ENCODE peak calls at places on chromosomes 2 and 18, in six cellular contexts. Z, A, B, D, Q and G are unnamed samples.

GRCh38 chr2:217297096-217297495 is 437.2 kb upstream of the TNP1 start:
- DNase-seq in Z (no peak), A (no peak), B (no peak), D (no peak), Q (no peak), G (no peak)

GRCh38 chr18:78673516-78674321 is 305.9 kb upstream of the SALL3 start:
- DNase-seq in Z (no peak), A (no peak), B (no peak), D (no peak), Q (no peak), G (no peak)

GRCh38 chr18:9901377-9901776 is 12.4 kb upstream of the VAPA start:
- DNase-seq in Z (no peak), A (no peak), B (no peak), D (no peak), Q (peak; percentile 46), G (no peak)

GRCh38 chr2:109694190-109694589 is 80.0 kb downstream of the SOWAHC start:
- DNase-seq in Z (peak; percentile 54), A (no peak), B (peak; percentile 23), D (no peak), Q (peak; percentile 45), G (peak; percentile 78)

GRCh38 chr2:28716265-28716865 is 35.3 kb upstream of the PPP1CB start:
- DNase-seq in Z (peak; percentile 95), A (peak; percentile 98), B (peak; percentile 91), D (peak; percentile 72), Q (peak; percentile 93), G (no peak)

GRCh38 chr2:64462940-64463339 is 9.0 kb downstream of the LGALSL start:
- DNase-seq in Z (no peak), A (peak; percentile 22), B (no peak), D (no peak), Q (no peak), G (no peak)

GRCh38 chr2:44964704-44965343 is 23.3 kb downstream of the SIX3 start:
- DNase-seq in Z (no peak), A (no peak), B (no peak), D (no peak), Q (no peak), G (peak; percentile 86)

GRCh38 chr18:8045890-8046289 is 478.8 kb downstream of the PTPRM start:
- DNase-seq in Z (no peak), A (no peak), B (no peak), D (no peak), Q (peak; percentile 35), G (no peak)

GRCh38 chr2:33298233-33298632 is 178.2 kb upstream of the RASGRP3 start:
- DNase-seq in Z (peak; percentile 35), A (peak; percentile 79), B (peak; percentile 96), D (no peak), Q (peak; percentile 95), G (no peak)

GRCh38 chr2:64359892-64360657 is 93.9 kb upstream of the LGALSL start:
- DNase-seq in Z (peak; percentile 98), A (peak; percentile 92), B (peak; percentile 89), D (peak; percentile 85), Q (peak; percentile 94), G (peak; percentile 78)

GRCh38 chr2:124692707-124693106 is 667.6 kb downstream of the CNTNAP5 start:
- DNase-seq in Z (no peak), A (no peak), B (no peak), D (no peak), Q (no peak), G (no peak)

GRCh38 chr2:71720283-71720560 is 266.9 kb downstream of the DYSF start:
- DNase-seq in Z (no peak), A (no peak), B (no peak), D (no peak), Q (no peak), G (no peak)

GRCh38 chr18:13216732-13217465 is 1.7 kb upstream of the LDLRAD4 start:
- DNase-seq in Z (no peak), A (no peak), B (no peak), D (peak; percentile 44), Q (peak; percentile 31), G (peak; percentile 80)

GRCh38 chr2:23480991-23481797 is 96.2 kb downstream of the KLHL29 start:
- DNase-seq in Z (peak; percentile 93), A (peak; percentile 90), B (peak; percentile 88), D (no peak), Q (peak; percentile 91), G (peak; percentile 89)

GRCh38 chr18:8493141-8493540 is 116.1 kb upstream of the RAB12 start:
- DNase-seq in Z (no peak), A (no peak), B (no peak), D (no peak), Q (no peak), G (no peak)

GRCh38 chr2:58215429-58215828 is 25.7 kb downstream of the FANCL start:
- DNase-seq in Z (no peak), A (peak; percentile 34), B (peak; percentile 8), D (no peak), Q (peak; percentile 33), G (no peak)

GRCh38 chr18:12315481-12315880 is 7.4 kb downstream of the TUBB6 start:
- DNase-seq in Z (no peak), A (no peak), B (no peak), D (no peak), Q (no peak), G (no peak)

GRCh38 chr2:234512884-234513669 is 16.2 kb upstream of the ARL4C start:
- DNase-seq in Z (no peak), A (peak; percentile 59), B (peak; percentile 82), D (no peak), Q (peak; percentile 87), G (no peak)

GRCh38 chr2:29749041-29749440 is 172.3 kb downstream of the ALK start:
- DNase-seq in Z (peak; percentile 60), A (no peak), B (peak; percentile 22), D (no peak), Q (peak; percentile 39), G (no peak)

GRCh38 chr18:72543362-72544055 is 633 bp downstream of the CBLN2 start:
- DNase-seq in Z (no peak), A (no peak), B (no peak), D (no peak), Q (no peak), G (peak; percentile 69)

GRCh38 chr2:146651361-146651760 is 1193.5 kb upstream of the ACVR2A start:
- DNase-seq in Z (no peak), A (peak; percentile 32), B (no peak), D (no peak), Q (no peak), G (no peak)

GRCh38 chr18:61154866-61155265 is 178.4 kb upstream of the CDH20 start:
- DNase-seq in Z (no peak), A (no peak), B (no peak), D (no peak), Q (no peak), G (no peak)

DNA sequence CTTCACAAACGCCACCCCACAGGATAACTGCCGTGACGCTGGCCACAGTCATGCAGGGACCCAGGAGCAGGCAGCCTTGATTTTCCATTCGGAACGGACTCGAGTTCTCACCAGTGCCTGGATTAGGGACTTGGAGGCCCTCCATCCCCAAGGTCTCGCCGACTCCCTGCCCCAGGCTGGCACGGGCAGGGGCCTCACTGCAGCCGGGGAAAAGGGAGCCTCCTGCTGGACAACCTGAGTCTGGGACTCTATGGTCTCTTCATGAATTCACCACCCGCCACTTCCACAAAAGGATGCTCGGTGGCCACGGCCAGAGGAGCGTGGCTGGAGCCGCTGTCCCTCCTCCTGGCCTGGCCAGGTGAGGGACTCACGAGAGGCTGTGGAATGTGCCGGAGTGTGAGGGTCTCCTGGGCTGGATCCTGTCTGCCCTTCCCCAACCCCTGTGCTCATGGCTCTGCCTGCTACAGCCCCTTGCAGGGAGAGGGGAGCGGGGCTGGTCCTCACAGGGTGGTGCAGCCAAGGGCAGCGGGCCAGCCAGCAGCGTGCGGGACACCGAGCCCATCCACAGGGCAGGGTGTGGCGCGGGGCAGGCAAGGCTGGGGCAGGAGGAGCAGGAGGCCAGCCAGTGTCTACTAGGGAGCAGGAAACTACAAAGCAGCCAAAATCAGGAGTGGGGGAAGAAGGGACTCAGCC is 42.3 kb downstream of the AQP12A start:
- DNase-seq in Z (no peak), A (no peak), B (no peak), D (no peak), Q (no peak), G (no peak)
- TF ChIP-seq CTCF in Z (no peak), A (no peak), B (no peak), D (no peak), Q (no peak), G (peak; percentile 63)

DNA sequence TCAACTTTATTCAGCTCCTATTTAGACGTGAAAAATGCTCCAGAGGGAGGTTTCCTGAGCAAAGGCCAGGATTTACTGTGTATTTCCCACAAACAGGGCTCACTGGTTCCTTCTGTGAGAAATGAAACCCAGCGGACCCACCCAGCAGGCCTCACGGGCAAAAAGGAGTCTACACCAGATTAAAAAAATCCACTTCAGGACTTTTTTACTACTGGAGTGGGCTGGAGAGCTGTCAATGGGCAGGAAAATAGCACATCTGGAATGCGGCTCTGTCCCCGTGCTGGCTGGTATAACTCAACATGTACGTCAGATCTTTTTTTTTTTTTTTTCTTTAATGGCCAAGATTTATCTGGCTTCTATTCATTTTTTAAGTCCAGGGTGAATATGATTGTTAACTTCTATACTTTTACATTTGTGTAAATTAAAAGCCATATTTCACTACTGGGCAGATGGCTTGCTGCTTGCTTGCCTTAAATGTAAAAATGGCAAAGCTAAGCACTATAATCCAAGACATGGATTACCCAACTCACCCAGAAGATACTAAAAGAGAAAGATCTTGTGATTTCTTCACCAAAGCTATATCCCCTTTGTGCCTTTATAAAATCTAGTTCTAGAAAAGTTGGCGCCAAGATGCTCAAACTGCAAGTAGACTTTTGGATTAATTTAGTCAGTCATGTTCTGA is 48.9 kb upstream of the PKDCC start:
- DNase-seq in Z (no peak), A (no peak), B (no peak), D (no peak), Q (no peak), G (no peak)
- H3K9ac ChIP-seq in Z (no peak overlapping the region), A (no peak overlapping the region), B (no peak overlapping the region), D (no peak overlapping the region), Q (no peak overlapping the region), G (no peak overlapping the region)

DNA sequence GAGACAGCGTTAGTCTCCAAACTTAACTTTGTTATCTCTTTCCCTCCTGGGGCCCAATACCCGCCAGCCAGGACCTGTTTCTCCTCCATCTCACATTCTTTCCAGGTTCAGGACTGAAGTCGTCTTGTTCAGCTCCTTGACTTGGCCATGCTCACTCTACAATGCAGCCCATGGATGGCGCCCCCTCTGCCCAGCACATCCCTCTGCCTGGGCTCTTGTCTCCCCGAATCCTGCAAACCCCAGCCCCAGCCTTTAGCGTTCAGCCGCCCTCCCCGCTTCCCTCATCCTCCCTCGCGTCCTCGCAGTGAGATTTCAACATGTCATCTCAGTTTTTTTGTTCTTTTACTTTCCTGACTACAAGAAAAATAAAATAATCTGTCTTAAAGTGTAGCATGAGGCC is 1.2 kb downstream of the FAM178B start:
- DNase-seq in Z (no peak), A (no peak), B (no peak), D (no peak), Q (no peak), G (peak; percentile 70)
- H3K4me1 ChIP-seq in Z (no peaks in the 10 kb centered on the region), A (no peaks in the 10 kb centered on the region), B (no peaks in the 10 kb centered on the region), D (no peaks in the 10 kb centered on the region), Q (no peaks in the 10 kb centered on the region), G (no peaks in the 10 kb centered on the region)

DNA sequence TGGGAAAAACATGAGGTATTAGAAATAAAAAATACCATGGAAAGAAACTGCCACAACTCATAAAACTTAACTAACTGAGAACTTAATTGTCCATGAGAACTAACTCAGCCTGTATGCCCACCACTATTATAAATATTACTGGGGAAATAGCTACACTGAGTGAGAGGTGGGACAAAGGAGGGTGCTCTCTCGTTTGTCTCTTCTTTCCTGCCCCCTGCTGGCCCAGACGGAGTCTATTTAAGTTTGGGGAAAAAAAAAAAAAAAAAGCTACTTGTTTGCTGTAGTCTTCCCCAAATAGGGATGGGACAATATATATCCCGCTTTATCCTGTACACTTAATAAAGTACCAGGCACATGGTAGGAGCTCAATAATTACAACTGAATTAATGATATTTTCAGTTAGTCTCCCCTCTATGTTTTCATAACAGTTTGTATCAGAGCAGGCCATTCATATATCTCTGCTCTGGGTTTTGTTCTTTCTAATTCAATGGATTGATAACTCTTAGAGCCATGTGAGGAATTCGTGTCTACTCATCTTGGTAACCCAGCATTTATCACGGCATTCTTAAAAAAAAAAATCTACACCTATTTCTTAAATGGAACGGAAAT is 647.7 kb upstream of the PKDCC start:
- DNase-seq in Z (no peak), A (no peak), B (no peak), D (no peak), Q (peak; percentile 0), G (peak; percentile 74)
- TF ChIP-seq CTCF in Z (peak; percentile 20), A (peak; percentile 31), B (peak; percentile 31), D (no peak), Q (peak; percentile 38), G (peak; percentile 75)